ENCODE peak calls at places on chromosomes 16 and 17, in five cellular contexts. One of them, this sample, is unnamed. For H3K36me3 and H3K4me1, the result is how much of the 10 kb centered on the place peaks cover.

GRCh38 chr16:83661656-83662055 is 146.1 kb upstream of the HSBP1 start:
- DNase-seq in gastrocnemius medialis: no peak
- DNase-seq in body of pancreas: no peak
- DNase-seq in endothelial cell of umbilical vein: no peak
- DNase-seq in neural progenitor cell: no peak
- DNase-seq in this sample: no peak

GRCh38 chr17:78356163-78356713 is 3.6 kb downstream of the SOCS3 start:
- DNase-seq in gastrocnemius medialis: peak
- DNase-seq in neural progenitor cell: peak
- DNase-seq in body of pancreas: peak
- DNase-seq in endothelial cell of umbilical vein: no peak
- DNase-seq in this sample: peak

GRCh38 chr17:15780188-15780587 is 48.1 kb downstream of the TBC1D26 start:
- DNase-seq in body of pancreas: no peak
- DNase-seq in neural progenitor cell: no peak
- DNase-seq in gastrocnemius medialis: no peak
- DNase-seq in endothelial cell of umbilical vein: no peak
- DNase-seq in this sample: no peak

GRCh38 chr17:81027591-81028505 is 7.1 kb upstream of the BAIAP2 start:
- DNase-seq in gastrocnemius medialis: no peak
- DNase-seq in neural progenitor cell: no peak
- DNase-seq in body of pancreas: no peak
- DNase-seq in endothelial cell of umbilical vein: no peak
- DNase-seq in this sample: no peak

GRCh38 chr17:67052720-67053437 is 8.5 kb downstream of the CACNG1 start:
- DNase-seq in neural progenitor cell: no peak
- DNase-seq in gastrocnemius medialis: peak
- DNase-seq in body of pancreas: no peak
- DNase-seq in endothelial cell of umbilical vein: no peak
- DNase-seq in this sample: no peak

GRCh38 chr17:34624767-34625389 is 45.5 kb downstream of the TMEM132E start:
- DNase-seq in gastrocnemius medialis: no peak
- DNase-seq in neural progenitor cell: peak
- DNase-seq in body of pancreas: no peak
- DNase-seq in endothelial cell of umbilical vein: no peak
- DNase-seq in this sample: no peak

GRCh38 chr16:87229230-87230192 is 87.7 kb downstream of the C16orf95 start:
- DNase-seq in body of pancreas: no peak
- DNase-seq in neural progenitor cell: no peak
- DNase-seq in gastrocnemius medialis: no peak
- DNase-seq in endothelial cell of umbilical vein: peak
- DNase-seq in this sample: no peak

GRCh38 chr17:18143044-18143936 is 34.7 kb downstream of the MYO15A start:
- DNase-seq in gastrocnemius medialis: no peak
- DNase-seq in neural progenitor cell: peak
- DNase-seq in endothelial cell of umbilical vein: no peak
- DNase-seq in body of pancreas: no peak
- DNase-seq in this sample: peak

GRCh38 chr16:88566158-88566557 is 4.0 kb upstream of the ZC3H18 start:
- DNase-seq in neural progenitor cell: no peak
- DNase-seq in body of pancreas: no peak
- DNase-seq in endothelial cell of umbilical vein: peak
- DNase-seq in gastrocnemius medialis: no peak
- DNase-seq in this sample: peak

GRCh38 chr17:39563476-39563875 is 44.2 kb downstream of the NEUROD2 start:
- DNase-seq in neural progenitor cell: peak
- DNase-seq in endothelial cell of umbilical vein: peak
- DNase-seq in gastrocnemius medialis: no peak
- DNase-seq in body of pancreas: no peak
- DNase-seq in this sample: no peak

GRCh38 chr17:78256705-78257559 is 25.5 kb downstream of the TMEM235 start:
- DNase-seq in body of pancreas: no peak
- DNase-seq in gastrocnemius medialis: no peak
- DNase-seq in endothelial cell of umbilical vein: peak
- DNase-seq in neural progenitor cell: peak
- DNase-seq in this sample: no peak

GRCh38 chr16:22400899-22401298 is 26.5 kb upstream of the CDR2 start:
- DNase-seq in gastrocnemius medialis: peak
- DNase-seq in endothelial cell of umbilical vein: no peak
- DNase-seq in neural progenitor cell: no peak
- DNase-seq in body of pancreas: peak
- DNase-seq in this sample: no peak

GRCh38 chr16:56163938-56164337 is 27.4 kb upstream of the GNAO1 start:
- DNase-seq in endothelial cell of umbilical vein: no peak
- DNase-seq in gastrocnemius medialis: no peak
- DNase-seq in neural progenitor cell: no peak
- DNase-seq in body of pancreas: no peak
- DNase-seq in this sample: no peak

GRCh38 chr17:47279062-47279801 is 25.6 kb downstream of the ITGB3 start:
- DNase-seq in neural progenitor cell: no peak
- DNase-seq in gastrocnemius medialis: peak
- DNase-seq in body of pancreas: peak
- DNase-seq in endothelial cell of umbilical vein: peak
- DNase-seq in this sample: peak

GRCh38 chr17:27315796-27316465 is 22.0 kb downstream of the WSB1 start:
- DNase-seq in neural progenitor cell: no peak
- DNase-seq in body of pancreas: no peak
- DNase-seq in gastrocnemius medialis: peak
- DNase-seq in endothelial cell of umbilical vein: no peak
- DNase-seq in this sample: no peak

GRCh38 chr16:70253291-70254094 is 1.8 kb upstream of the EXOSC6 start:
- DNase-seq in body of pancreas: peak
- DNase-seq in neural progenitor cell: peak
- DNase-seq in gastrocnemius medialis: no peak
- DNase-seq in endothelial cell of umbilical vein: peak
- DNase-seq in this sample: peak

GRCh38 chr17:15452746-15453145 is 14.7 kb downstream of the CDRT4 start:
- DNase-seq in body of pancreas: no peak
- DNase-seq in gastrocnemius medialis: no peak
- DNase-seq in neural progenitor cell: no peak
- DNase-seq in endothelial cell of umbilical vein: no peak
- DNase-seq in this sample: no peak

GRCh38 chr16:67112591-67113399 is 3.1 kb downstream of the PHAF1 start:
- DNase-seq in neural progenitor cell: no peak
- DNase-seq in endothelial cell of umbilical vein: peak
- DNase-seq in gastrocnemius medialis: no peak
- DNase-seq in body of pancreas: no peak
- DNase-seq in this sample: no peak

GRCh38 chr17:40399185-40399584 is 18.5 kb downstream of the TOP2A start:
- DNase-seq in neural progenitor cell: peak
- DNase-seq in gastrocnemius medialis: no peak
- DNase-seq in body of pancreas: no peak
- DNase-seq in endothelial cell of umbilical vein: no peak
- DNase-seq in this sample: peak

GRCh38 chr16:69131167-69131748 is 1.1 kb downstream of the CHTF8 start:
- DNase-seq in neural progenitor cell: peak
- DNase-seq in body of pancreas: peak
- DNase-seq in gastrocnemius medialis: no peak
- DNase-seq in endothelial cell of umbilical vein: peak
- DNase-seq in this sample: peak

GRCh38 chr17:38881600-38882191 is 11.8 kb downstream of the LASP1 start:
- DNase-seq in body of pancreas: no peak
- DNase-seq in endothelial cell of umbilical vein: peak
- DNase-seq in gastrocnemius medialis: no peak
- DNase-seq in neural progenitor cell: peak
- DNase-seq in this sample: peak

GRCh38 chr17:17156511-17156910 is 49.6 kb downstream of the PLD6 start:
- DNase-seq in gastrocnemius medialis: no peak
- DNase-seq in neural progenitor cell: no peak
- DNase-seq in body of pancreas: no peak
- DNase-seq in endothelial cell of umbilical vein: no peak
- DNase-seq in this sample: peak

GRCh38 chr16:77273815-77274214 is 74.6 kb downstream of the SYCE1L start:
- DNase-seq in neural progenitor cell: no peak
- DNase-seq in endothelial cell of umbilical vein: no peak
- DNase-seq in body of pancreas: no peak
- DNase-seq in gastrocnemius medialis: no peak
- DNase-seq in this sample: no peak

GRCh38 chr17:77810536-77810935 is 148.0 kb upstream of the TNRC6C start:
- DNase-seq in neural progenitor cell: no peak
- DNase-seq in endothelial cell of umbilical vein: peak
- DNase-seq in gastrocnemius medialis: peak
- DNase-seq in body of pancreas: peak
- DNase-seq in this sample: peak

GRCh38 chr17:68390888-68391545 is 66.3 kb downstream of the WIPI1 start:
- DNase-seq in neural progenitor cell: peak
- DNase-seq in gastrocnemius medialis: no peak
- DNase-seq in endothelial cell of umbilical vein: no peak
- DNase-seq in body of pancreas: no peak
- DNase-seq in this sample: no peak

GRCh38 chr17:50944054-50944901 is 78.1 kb upstream of the TOB1 start:
- DNase-seq in neural progenitor cell: peak
- DNase-seq in body of pancreas: peak
- DNase-seq in endothelial cell of umbilical vein: peak
- DNase-seq in gastrocnemius medialis: peak
- DNase-seq in this sample: peak

GRCh38 chr17:34246436-34246835 is 8.6 kb upstream of the CCL2 start:
- DNase-seq in neural progenitor cell: no peak
- DNase-seq in endothelial cell of umbilical vein: no peak
- DNase-seq in gastrocnemius medialis: no peak
- DNase-seq in body of pancreas: peak
- DNase-seq in this sample: no peak

GRCh38 chr17:34382586-34383224 is 19.7 kb upstream of the CCL1 start:
- DNase-seq in neural progenitor cell: no peak
- DNase-seq in gastrocnemius medialis: no peak
- DNase-seq in body of pancreas: no peak
- DNase-seq in endothelial cell of umbilical vein: peak
- DNase-seq in this sample: no peak

GRCh38 chr17:57355090-57355859 is 99.0 kb downstream of the MSI2 start:
- DNase-seq in gastrocnemius medialis: no peak
- DNase-seq in neural progenitor cell: no peak
- DNase-seq in body of pancreas: no peak
- DNase-seq in endothelial cell of umbilical vein: no peak
- DNase-seq in this sample: no peak

GRCh38 chr16:68079616-68080344 is 5.4 kb upstream of the NFATC3 start:
- DNase-seq in body of pancreas: peak
- DNase-seq in endothelial cell of umbilical vein: peak
- DNase-seq in neural progenitor cell: no peak
- DNase-seq in gastrocnemius medialis: peak
- DNase-seq in this sample: no peak

DNA sequence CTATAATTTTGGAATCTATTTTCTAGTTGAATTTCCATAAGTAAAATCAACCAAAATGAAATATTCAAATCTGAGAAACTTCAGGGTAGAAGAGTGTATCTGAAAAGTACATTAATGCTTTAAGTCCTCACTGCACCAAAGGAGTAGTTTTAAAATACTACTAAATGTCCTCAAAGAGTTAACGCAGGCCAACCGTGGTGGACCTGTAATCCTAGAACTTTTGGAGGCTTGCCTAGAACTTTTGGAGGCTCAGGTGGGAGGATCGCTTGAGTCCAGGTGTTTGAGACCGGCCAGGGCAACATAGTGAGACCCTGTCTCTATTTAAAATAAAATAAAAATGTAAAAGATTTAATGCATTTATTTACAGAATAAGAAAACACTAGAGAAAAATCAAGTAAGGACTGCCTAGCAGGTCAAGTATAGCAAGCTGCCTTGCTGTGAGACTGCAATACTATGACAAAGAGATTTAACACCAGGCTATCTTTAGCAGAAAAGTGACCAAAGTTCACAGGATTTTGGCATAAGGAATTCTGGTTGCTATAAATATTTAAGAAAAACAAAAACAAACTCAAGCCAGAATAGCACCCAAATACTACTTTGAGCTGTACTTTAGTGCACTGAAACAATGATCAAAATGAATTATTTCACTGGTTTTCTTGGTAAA is 41.0 kb downstream of the CHCT1 start:
- DNase-seq in neural progenitor cell: no peak
- DNase-seq in endothelial cell of umbilical vein: no peak
- DNase-seq in gastrocnemius medialis: no peak
- DNase-seq in body of pancreas: no peak
- DNase-seq in this sample: no peak
- H3K36me3 ChIP-seq in neural progenitor cell: under half
- H3K36me3 ChIP-seq in endothelial cell of umbilical vein: under half
- H3K36me3 ChIP-seq in gastrocnemius medialis: under half
- H3K36me3 ChIP-seq in body of pancreas: under half
- H3K36me3 ChIP-seq in this sample: half or more

GRCh38 chr16:79288046-79288445 is 312.5 kb downstream of the MAF start:
- DNase-seq in gastrocnemius medialis: no peak
- DNase-seq in neural progenitor cell: no peak
- DNase-seq in body of pancreas: no peak
- DNase-seq in endothelial cell of umbilical vein: no peak
- DNase-seq in this sample: no peak
- H3K4me3 ChIP-seq in gastrocnemius medialis: no peak
- H3K4me3 ChIP-seq in neural progenitor cell: no peak
- H3K4me3 ChIP-seq in body of pancreas: no peak
- H3K4me3 ChIP-seq in endothelial cell of umbilical vein: no peak
- H3K4me3 ChIP-seq in this sample: no peak

GRCh38 chr17:28573966-28574480 is 2.7 kb downstream of the ALDOC start:
- DNase-seq in body of pancreas: no peak
- DNase-seq in neural progenitor cell: no peak
- DNase-seq in endothelial cell of umbilical vein: no peak
- DNase-seq in gastrocnemius medialis: no peak
- DNase-seq in this sample: no peak

GRCh38 chr17:28573521-28573920 is 2.2 kb upstream of the PIGS start:
- DNase-seq in endothelial cell of umbilical vein: no peak
- DNase-seq in neural progenitor cell: no peak
- DNase-seq in gastrocnemius medialis: no peak
- DNase-seq in body of pancreas: no peak
- DNase-seq in this sample: no peak

GRCh38 chr17:28571255-28572122 is at the start of gene PIGS:
- DNase-seq in neural progenitor cell: peak
- DNase-seq in gastrocnemius medialis: peak
- DNase-seq in body of pancreas: peak
- DNase-seq in endothelial cell of umbilical vein: peak
- DNase-seq in this sample: peak

GRCh38 chr17:28570716-28571254 is 539 bp downstream of the PIGS start:
- DNase-seq in body of pancreas: peak
- DNase-seq in endothelial cell of umbilical vein: peak
- DNase-seq in neural progenitor cell: peak
- DNase-seq in gastrocnemius medialis: peak
- DNase-seq in this sample: peak

GRCh38 chr17:28572294-28573099 is 1.2 kb upstream of the PIGS start:
- DNase-seq in gastrocnemius medialis: no peak
- DNase-seq in body of pancreas: no peak
- DNase-seq in endothelial cell of umbilical vein: no peak
- DNase-seq in neural progenitor cell: no peak
- DNase-seq in this sample: no peak
- H3K4me1 ChIP-seq in gastrocnemius medialis: under half
- H3K4me1 ChIP-seq in body of pancreas: under half
- H3K4me1 ChIP-seq in endothelial cell of umbilical vein: under half
- H3K4me1 ChIP-seq in neural progenitor cell: under half
- H3K4me1 ChIP-seq in this sample: under half

DNA sequence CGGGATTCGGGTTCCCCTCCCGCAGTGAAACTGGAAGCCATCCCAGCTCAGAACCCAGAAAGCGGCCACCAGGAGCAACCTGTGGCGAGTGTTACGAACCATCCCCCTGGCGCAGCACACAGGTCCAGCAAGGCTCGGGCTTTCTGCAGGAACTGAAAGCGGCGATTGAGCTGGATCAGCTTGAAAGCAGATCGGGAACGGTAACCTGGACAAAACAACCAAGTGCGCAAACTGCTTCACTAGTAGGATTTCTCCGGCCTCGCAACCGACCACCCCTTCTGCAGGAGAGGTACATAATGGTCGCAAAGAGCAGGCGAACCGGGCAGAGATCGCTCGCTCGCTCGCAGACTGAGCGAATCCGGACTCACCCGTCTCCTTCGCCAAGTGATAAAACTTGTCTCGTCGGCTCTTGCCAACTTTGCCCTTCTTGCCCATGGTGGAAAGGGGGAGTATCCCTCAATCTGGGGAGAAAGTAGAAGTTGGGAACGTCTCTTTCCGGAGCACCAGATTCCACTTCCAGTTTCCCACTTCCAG is 696 bp upstream of the PSMC5 start:
- DNase-seq in gastrocnemius medialis: no peak
- DNase-seq in neural progenitor cell: peak
- DNase-seq in endothelial cell of umbilical vein: no peak
- DNase-seq in body of pancreas: no peak
- DNase-seq in this sample: peak
- H3K36me3 ChIP-seq in gastrocnemius medialis: under half
- H3K36me3 ChIP-seq in neural progenitor cell: under half
- H3K36me3 ChIP-seq in endothelial cell of umbilical vein: half or more
- H3K36me3 ChIP-seq in body of pancreas: under half
- H3K36me3 ChIP-seq in this sample: half or more

This sample was measured in adipocyte.